ENCODE peak calls at places on chromosome 3, in five cellular contexts. One of them, this sample, is unnamed.

GRCh38 chr3:11482024-11482423 is 161.7 kb downstream of the VGLL4 start:
- DNase-seq in Panc1: no peak
- DNase-seq in HCT116: no peak
- DNase-seq in Caco-2: no peak
- DNase-seq in tibial artery: peak
- DNase-seq in this sample: no peak

GRCh38 chr3:185726254-185726967 is 98.4 kb downstream of the IGF2BP2 start:
- DNase-seq in Panc1: no peak
- DNase-seq in tibial artery: no peak
- DNase-seq in Caco-2: peak
- DNase-seq in HCT116: no peak
- DNase-seq in this sample: no peak

GRCh38 chr3:135865554-135865953 is 100.0 kb upstream of the PPP2R3A start:
- DNase-seq in Panc1: no peak
- DNase-seq in HCT116: no peak
- DNase-seq in tibial artery: no peak
- DNase-seq in Caco-2: no peak
- DNase-seq in this sample: no peak

GRCh38 chr3:112136959-112137693 is 4.1 kb upstream of the GCSAM start:
- DNase-seq in Caco-2: peak
- DNase-seq in Panc1: peak
- DNase-seq in HCT116: peak
- DNase-seq in tibial artery: no peak
- DNase-seq in this sample: peak

GRCh38 chr3:196060834-196061233 is 21.1 kb downstream of the TFRC start:
- DNase-seq in Caco-2: no peak
- DNase-seq in Panc1: no peak
- DNase-seq in HCT116: no peak
- DNase-seq in tibial artery: no peak
- DNase-seq in this sample: no peak

GRCh38 chr3:41290736-41291135 is 91.4 kb downstream of the CTNNB1 start:
- DNase-seq in HCT116: no peak
- DNase-seq in Caco-2: no peak
- DNase-seq in Panc1: no peak
- DNase-seq in tibial artery: no peak
- DNase-seq in this sample: no peak

GRCh38 chr3:185210621-185211157 is 43.2 kb downstream of the EHHADH start:
- DNase-seq in HCT116: no peak
- DNase-seq in Panc1: no peak
- DNase-seq in Caco-2: no peak
- DNase-seq in tibial artery: no peak
- DNase-seq in this sample: no peak

GRCh38 chr3:56633602-56634371 is 49.3 kb downstream of the TASOR start:
- DNase-seq in HCT116: no peak
- DNase-seq in Caco-2: no peak
- DNase-seq in tibial artery: no peak
- DNase-seq in Panc1: no peak
- DNase-seq in this sample: no peak

GRCh38 chr3:143439785-143440184 is 320.2 kb downstream of the CHST2 start:
- DNase-seq in Caco-2: no peak
- DNase-seq in tibial artery: no peak
- DNase-seq in HCT116: no peak
- DNase-seq in Panc1: no peak
- DNase-seq in this sample: no peak

GRCh38 chr3:197353001-197353866 is 54.8 kb upstream of the DLG1 start:
- DNase-seq in Panc1: no peak
- DNase-seq in Caco-2: no peak
- DNase-seq in tibial artery: no peak
- DNase-seq in HCT116: no peak
- DNase-seq in this sample: no peak

GRCh38 chr3:136412307-136412706 is 162.2 kb downstream of the PCCB start:
- DNase-seq in Panc1: no peak
- DNase-seq in tibial artery: no peak
- DNase-seq in HCT116: no peak
- DNase-seq in Caco-2: no peak
- DNase-seq in this sample: no peak

GRCh38 chr3:73547427-73548036 is 77.2 kb downstream of the PDZRN3 start:
- DNase-seq in Caco-2: no peak
- DNase-seq in Panc1: no peak
- DNase-seq in tibial artery: no peak
- DNase-seq in HCT116: no peak
- DNase-seq in this sample: peak

GRCh38 chr3:79367066-79367465 is 400.7 kb downstream of the ROBO1 start:
- DNase-seq in Caco-2: no peak
- DNase-seq in HCT116: no peak
- DNase-seq in Panc1: no peak
- DNase-seq in tibial artery: no peak
- DNase-seq in this sample: no peak
- H3K4me3 ChIP-seq in Caco-2: no peak
- H3K4me3 ChIP-seq in HCT116: no peak
- H3K4me3 ChIP-seq in Panc1: no peak
- H3K4me3 ChIP-seq in tibial artery: no peak
- H3K4me3 ChIP-seq in this sample: no peak

GRCh38 chr3:148214695-148215094 is 483.0 kb upstream of the AGTR1 start:
- DNase-seq in Panc1: no peak
- DNase-seq in HCT116: no peak
- DNase-seq in tibial artery: no peak
- DNase-seq in Caco-2: no peak
- DNase-seq in this sample: no peak
- TF ChIP-seq CTCF in Panc1: no peak
- TF ChIP-seq CTCF in HCT116: no peak
- TF ChIP-seq CTCF in tibial artery: no peak
- TF ChIP-seq CTCF in Caco-2: no peak
- TF ChIP-seq CTCF in this sample: no peak

DNA sequence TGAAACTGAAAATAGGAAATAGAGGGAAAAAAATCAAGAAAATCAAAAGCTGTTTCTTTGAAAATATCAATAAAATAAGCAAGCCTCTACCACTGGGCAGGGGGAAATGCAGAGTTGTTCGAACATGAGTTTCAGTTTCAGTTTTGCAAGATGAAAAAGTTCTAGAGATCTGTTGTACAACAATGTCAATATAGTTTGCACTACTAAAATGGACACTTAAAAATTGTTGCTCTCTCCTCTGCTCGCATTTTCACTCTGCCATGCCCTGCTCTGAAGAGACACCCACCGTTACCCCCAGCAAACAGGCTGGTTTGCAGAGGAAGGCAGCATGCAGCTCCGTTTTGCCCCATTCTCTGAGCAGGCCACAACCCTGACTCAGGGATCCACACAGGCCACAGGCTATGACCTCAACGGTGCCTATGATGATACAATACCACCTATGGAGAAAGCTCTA is 64.5 kb downstream of the ZNF148 start:
- DNase-seq in Panc1: no peak
- DNase-seq in HCT116: no peak
- DNase-seq in tibial artery: no peak
- DNase-seq in Caco-2: no peak
- DNase-seq in this sample: no peak
- H3K4me3 ChIP-seq in Panc1: no peak
- H3K4me3 ChIP-seq in HCT116: no peak
- H3K4me3 ChIP-seq in tibial artery: no peak
- H3K4me3 ChIP-seq in Caco-2: no peak
- H3K4me3 ChIP-seq in this sample: no peak

GRCh38 chr3:193190387-193190786 is 50.6 kb upstream of the PLAAT1 start:
- DNase-seq in Panc1: no peak
- DNase-seq in HCT116: peak
- DNase-seq in Caco-2: peak
- DNase-seq in tibial artery: no peak
- DNase-seq in this sample: no peak
- TF ChIP-seq CTCF in Panc1: peak
- TF ChIP-seq CTCF in HCT116: peak
- TF ChIP-seq CTCF in Caco-2: peak
- TF ChIP-seq CTCF in tibial artery: no peak
- TF ChIP-seq CTCF in this sample: peak

This sample was measured in LNCaP clone FGC.